ENCODE peak calls at places on chromosomes 13 and 19, in four cellular contexts. One of them, this sample, is unnamed.
A peak's percentile ranks its signal among the peaks of the same experiment; 100 is the strongest.

GRCh38 chr19:41192574-41193419 is at the start of gene CYP2S1:
- DNase-seq in cardiac fibroblast: no peak
- DNase-seq in osteocyte: no peak
- DNase-seq in frontal cortex: no peak
- DNase-seq in this sample: peak; percentile 55

GRCh38 chr19:927707-928401 is 2.0 kb downstream of the ARID3A start:
- DNase-seq in cardiac fibroblast: no peak
- DNase-seq in osteocyte: no peak
- DNase-seq in frontal cortex: no peak
- DNase-seq in this sample: peak; percentile 43

GRCh38 chr19:39110263-39110967 is 15.2 kb upstream of the PAK4 start:
- DNase-seq in cardiac fibroblast: peak; percentile 50
- DNase-seq in osteocyte: no peak
- DNase-seq in frontal cortex: no peak
- DNase-seq in this sample: no peak

GRCh38 chr19:6033744-6034264 is 55.9 kb upstream of the RANBP3 start:
- DNase-seq in cardiac fibroblast: no peak
- DNase-seq in osteocyte: peak; percentile 19
- DNase-seq in frontal cortex: no peak
- DNase-seq in this sample: no peak

GRCh38 chr19:11205939-11206570 is 8.7 kb upstream of the KANK2 start:
- DNase-seq in cardiac fibroblast: no peak
- DNase-seq in osteocyte: no peak
- DNase-seq in frontal cortex: no peak
- DNase-seq in this sample: no peak

GRCh38 chr19:2476451-2477140 is 669 bp downstream of the GADD45B start:
- DNase-seq in cardiac fibroblast: peak; percentile 73
- DNase-seq in osteocyte: peak; percentile 90
- DNase-seq in frontal cortex: no peak
- DNase-seq in this sample: peak; percentile 47

GRCh38 chr19:35935911-35936737 is at the start of gene LRFN3:
- DNase-seq in cardiac fibroblast: peak; percentile 72
- DNase-seq in osteocyte: peak; percentile 88
- DNase-seq in frontal cortex: peak; percentile 86
- DNase-seq in this sample: peak; percentile 73

GRCh38 chr13:53064721-53065120 is 36.1 kb downstream of the OLFM4 start:
- DNase-seq in cardiac fibroblast: no peak
- DNase-seq in osteocyte: no peak
- DNase-seq in frontal cortex: no peak
- DNase-seq in this sample: no peak

GRCh38 chr19:18310118-18310909 is 12.6 kb downstream of the LSM4 start:
- DNase-seq in cardiac fibroblast: no peak
- DNase-seq in osteocyte: no peak
- DNase-seq in frontal cortex: no peak
- DNase-seq in this sample: no peak

GRCh38 chr19:40806385-40807146 is 7.6 kb downstream of the EGLN2 start:
- DNase-seq in cardiac fibroblast: peak; percentile 97
- DNase-seq in osteocyte: peak; percentile 97
- DNase-seq in frontal cortex: peak; percentile 87
- DNase-seq in this sample: peak; percentile 98

GRCh38 chr13:50116430-50116973 is 101.3 kb downstream of the KCNRG start:
- DNase-seq in cardiac fibroblast: peak; percentile 51
- DNase-seq in osteocyte: no peak
- DNase-seq in frontal cortex: no peak
- DNase-seq in this sample: no peak

GRCh38 chr13:23748109-23748508 is 141.1 kb downstream of the MIPEP start:
- DNase-seq in cardiac fibroblast: peak; percentile 52
- DNase-seq in osteocyte: no peak
- DNase-seq in frontal cortex: no peak
- DNase-seq in this sample: no peak

GRCh38 chr19:48659768-48660167 is 13.0 kb downstream of the NTN5 start:
- DNase-seq in cardiac fibroblast: peak; percentile 46
- DNase-seq in osteocyte: no peak
- DNase-seq in frontal cortex: peak; percentile 29
- DNase-seq in this sample: no peak

GRCh38 chr13:105908581-105908980 is 626.9 kb downstream of the EFNB2 start:
- DNase-seq in cardiac fibroblast: no peak
- DNase-seq in osteocyte: no peak
- DNase-seq in frontal cortex: no peak
- DNase-seq in this sample: no peak

GRCh38 chr19:51345076-51345620 is 3.2 kb upstream of the VSIG10L start:
- DNase-seq in cardiac fibroblast: no peak
- DNase-seq in osteocyte: no peak
- DNase-seq in frontal cortex: no peak
- DNase-seq in this sample: no peak

GRCh38 chr19:31350693-31351211 is 1.5 kb upstream of the TSHZ3 start:
- DNase-seq in cardiac fibroblast: peak; percentile 48
- DNase-seq in osteocyte: peak; percentile 87
- DNase-seq in frontal cortex: peak; percentile 82
- DNase-seq in this sample: peak; percentile 49

GRCh38 chr13:73293902-73294523 is 235.2 kb downstream of the KLF5 start:
- DNase-seq in cardiac fibroblast: no peak
- DNase-seq in osteocyte: no peak
- DNase-seq in frontal cortex: no peak
- DNase-seq in this sample: no peak

GRCh38 chr19:28313633-28314032 is 899.3 kb downstream of the UQCRFS1 start:
- DNase-seq in cardiac fibroblast: peak; percentile 77
- DNase-seq in osteocyte: no peak
- DNase-seq in frontal cortex: no peak
- DNase-seq in this sample: peak; percentile 60

GRCh38 chr19:12752056-12752781 is 628 bp downstream of the BEST2 start:
- DNase-seq in cardiac fibroblast: no peak
- DNase-seq in osteocyte: no peak
- DNase-seq in frontal cortex: no peak
- DNase-seq in this sample: no peak

GRCh38 chr13:98677398-98677797 is 75.1 kb downstream of the SLC15A1 start:
- DNase-seq in cardiac fibroblast: peak; percentile 71
- DNase-seq in osteocyte: no peak
- DNase-seq in frontal cortex: no peak
- DNase-seq in this sample: no peak

GRCh38 chr13:86870388-86870966 is 800.7 kb upstream of the SLITRK5 start:
- DNase-seq in cardiac fibroblast: peak; percentile 23
- DNase-seq in osteocyte: no peak
- DNase-seq in frontal cortex: no peak
- DNase-seq in this sample: peak; percentile 27

GRCh38 chr13:113901231-113901630 is 37.4 kb upstream of the GAS6 start:
- DNase-seq in cardiac fibroblast: no peak
- DNase-seq in osteocyte: peak; percentile 68
- DNase-seq in frontal cortex: no peak
- DNase-seq in this sample: no peak

GRCh38 chr19:33344210-33344609 is 29.3 kb upstream of the CEBPG start:
- DNase-seq in cardiac fibroblast: peak; percentile 21
- DNase-seq in osteocyte: no peak
- DNase-seq in frontal cortex: no peak
- DNase-seq in this sample: no peak

GRCh38 chr19:29965529-29965928 is 23.5 kb downstream of the URI1 start:
- DNase-seq in cardiac fibroblast: peak; percentile 62
- DNase-seq in osteocyte: no peak
- DNase-seq in frontal cortex: no peak
- DNase-seq in this sample: no peak

GRCh38 chr13:75694742-75695141 is 58.6 kb downstream of the LMO7 start:
- DNase-seq in cardiac fibroblast: no peak
- DNase-seq in osteocyte: no peak
- DNase-seq in frontal cortex: no peak
- DNase-seq in this sample: peak; percentile 33

GRCh38 chr13:113665582-113666323 is 1.3 kb upstream of the GRK1 start:
- DNase-seq in cardiac fibroblast: no peak
- DNase-seq in osteocyte: no peak
- DNase-seq in frontal cortex: no peak
- DNase-seq in this sample: no peak

GRCh38 chr13:44903596-44903995 is 85.7 kb downstream of the NUFIP1 start:
- DNase-seq in cardiac fibroblast: peak; percentile 90
- DNase-seq in osteocyte: no peak
- DNase-seq in frontal cortex: no peak
- DNase-seq in this sample: peak; percentile 98

GRCh38 chr19:45863840-45864628 is at the start of gene FOXA3:
- DNase-seq in cardiac fibroblast: peak; percentile 36
- DNase-seq in osteocyte: no peak
- DNase-seq in frontal cortex: peak; percentile 75
- DNase-seq in this sample: peak; percentile 28

GRCh38 chr19:34963531-34964406 is at the start of gene ZNF792:
- DNase-seq in cardiac fibroblast: peak; percentile 42
- DNase-seq in osteocyte: peak; percentile 88
- DNase-seq in frontal cortex: peak; percentile 62
- DNase-seq in this sample: peak; percentile 53

This sample was measured in fibroblast of villous mesenchyme.